ENCODE peak calls at places on chromosomes 7 and 10, in five cellular contexts. I is adipocyte; G is substantia nigra; C is AML-193; A is stimulated activated CD4-positive, alpha-beta T cell treated with anti-CD3 and anti-CD28 coated beads, Interleukin-2, amount 100 ng/mL, for 4 hours. T is an unnamed sample.

GRCh38 chr10:3139135-3139910 is 33.3 kb downstream of the PITRM1 start:
- DNase-seq in I (no peak), G (no peak), C (no peak), A (no peak), T (no peak)

GRCh38 chr10:77635402-77636227 is 2.0 kb downstream of the KCNMA1 start:
- DNase-seq in I (peak), G (no peak), C (no peak), A (no peak), T (no peak)

GRCh38 chr7:80017101-80017500 is 117.5 kb upstream of the GNAI1 start:
- DNase-seq in I (no peak), G (no peak), C (no peak), A (no peak), T (no peak)

GRCh38 chr10:97333601-97334369 is 744 bp downstream of the FRAT2 start:
- DNase-seq in I (peak), G (no peak), C (peak), A (no peak), T (peak)

GRCh38 chr7:12839508-12840153 is 152.2 kb downstream of the ARL4A start:
- DNase-seq in I (no peak), G (no peak), C (no peak), A (no peak), T (no peak)

GRCh38 chr10:77546048-77546447 is 91.6 kb downstream of the KCNMA1 start:
- DNase-seq in I (no peak), G (no peak), C (no peak), A (no peak), T (no peak)

GRCh38 chr7:12517451-12517850 is 53.1 kb upstream of the SCIN start:
- DNase-seq in I (no peak), G (no peak), C (no peak), A (no peak), T (no peak)

GRCh38 chr10:3500408-3500856 is 284.6 kb downstream of the KLF6 start:
- DNase-seq in I (peak), G (peak), C (no peak), A (no peak), T (no peak)

GRCh38 chr10:43623351-43623750 is 17.1 kb downstream of the ZNF485 start:
- DNase-seq in I (peak), G (no peak), C (peak), A (no peak), T (peak)

GRCh38 chr10:91307489-91307888 is 87.0 kb downstream of the PCGF5 start:
- DNase-seq in I (no peak), G (no peak), C (no peak), A (no peak), T (no peak)

GRCh38 chr7:101684980-101685323 is 55.9 kb upstream of the MYL10 start:
- DNase-seq in I (no peak), G (no peak), C (no peak), A (no peak), T (no peak)

GRCh38 chr7:114658188-114658587 is 243.6 kb downstream of the FOXP2 start:
- DNase-seq in I (no peak), G (no peak), C (no peak), A (no peak), T (no peak)

GRCh38 chr10:122588381-122588780 is 27.8 kb downstream of the DMBT1 start:
- DNase-seq in I (no peak), G (no peak), C (no peak), A (no peak), T (no peak)

GRCh38 chr7:55964261-55964801 is at the start of gene NIPSNAP2:
- DNase-seq in I (peak), G (peak), C (peak), A (peak), T (peak)

GRCh38 chr7:139883814-139884213 is 54.8 kb downstream of the TBXAS1 start:
- DNase-seq in I (no peak), G (no peak), C (no peak), A (no peak), T (no peak)

GRCh38 chr10:126921974-126922525 is 16.8 kb downstream of the DOCK1 start:
- DNase-seq in I (peak), G (no peak), C (no peak), A (no peak), T (no peak)

GRCh38 chr10:84493951-84494848 is 165.8 kb downstream of the CCSER2 start:
- DNase-seq in I (peak), G (no peak), C (no peak), A (no peak), T (no peak)

GRCh38 chr10:92750788-92751533 is 61.2 kb downstream of the HHEX start:
- DNase-seq in I (peak), G (no peak), C (no peak), A (no peak), T (peak)

GRCh38 chr7:36526720-36527548 is 137.3 kb downstream of the ANLN start:
- DNase-seq in I (peak), G (no peak), C (no peak), A (no peak), T (peak)

GRCh38 chr10:62231371-62231770 is 37.3 kb downstream of the RTKN2 start:
- DNase-seq in I (peak), G (no peak), C (no peak), A (no peak), T (no peak)

GRCh38 chr7:34217972-34218371 is 312.6 kb downstream of the BMPER start:
- DNase-seq in I (no peak), G (no peak), C (no peak), A (no peak), T (no peak)

GRCh38 chr7:16916111-16916639 is 34.4 kb upstream of the AGR3 start:
- DNase-seq in I (peak), G (no peak), C (no peak), A (no peak), T (peak)

GRCh38 chr7:151343516-151343915 is 1.9 kb downstream of the NUB1 start:
- DNase-seq in I (no peak), G (no peak), C (no peak), A (no peak), T (no peak)

GRCh38 chr10:127850944-127851343 is 41.8 kb downstream of the CLRN3 start:
- DNase-seq in I (no peak), G (no peak), C (no peak), A (no peak), T (no peak)

GRCh38 chr10:58570307-58570723 is 57.6 kb downstream of the BICC1 start:
- DNase-seq in I (peak), G (no peak), C (no peak), A (no peak), T (peak)

GRCh38 chr7:79820387-79820786 is 314.2 kb upstream of the GNAI1 start:
- DNase-seq in I (no peak), G (no peak), C (no peak), A (no peak), T (no peak)

GRCh38 chr7:14761506-14762296 is 140.8 kb downstream of the DGKB start:
- DNase-seq in I (peak), G (no peak), C (no peak), A (no peak), T (no peak)

GRCh38 chr10:114045071-114045737 is 1.5 kb downstream of the ADRB1 start:
- DNase-seq in I (peak), G (no peak), C (no peak), A (no peak), T (no peak)

GRCh38 chr7:105654095-105654686 is 72.9 kb upstream of the EFCAB10 start:
- DNase-seq in I (no peak), G (no peak), C (no peak), A (no peak), T (no peak)

GRCh38 chr7:130219086-130219620 is 11.5 kb downstream of the SSMEM1 start:
- DNase-seq in I (no peak), G (no peak), C (no peak), A (no peak), T (no peak)

GRCh38 chr10:61791216-61791615 is 110.3 kb upstream of the ARID5B start:
- DNase-seq in I (peak), G (no peak), C (no peak), A (no peak), T (no peak)

GRCh38 chr7:107951172-107951787 is 51.7 kb downstream of the LAMB1 start:
- DNase-seq in I (no peak), G (no peak), C (no peak), A (no peak), T (no peak)

GRCh38 chr7:5495581-5496375 is 72.1 kb upstream of the TNRC18 start:
- DNase-seq in I (no peak), G (peak), C (no peak), A (no peak), T (no peak)

GRCh38 chr7:132609906-132610520 is 33.7 kb upstream of the PLXNA4 start:
- DNase-seq in I (no peak), G (no peak), C (no peak), A (no peak), T (no peak)

GRCh38 chr10:77770081-77770867 is 132.7 kb upstream of the KCNMA1 start:
- DNase-seq in I (no peak), G (no peak), C (no peak), A (no peak), T (no peak)

GRCh38 chr10:52216852-52217251 is 97.2 kb upstream of the DKK1 start:
- DNase-seq in I (peak), G (no peak), C (no peak), A (no peak), T (peak)

GRCh38 chr10:110020265-110020664 is 12.5 kb downstream of the ADD3 start:
- DNase-seq in I (no peak), G (no peak), C (no peak), A (no peak), T (no peak)

GRCh38 chr10:71239946-71240795 is 27.8 kb downstream of the UNC5B start:
- DNase-seq in I (no peak), G (no peak), C (no peak), A (no peak), T (no peak)

GRCh38 chr7:96416599-96416998 is 94.7 kb upstream of the SLC25A13 start:
- DNase-seq in I (peak), G (no peak), C (no peak), A (no peak), T (no peak)

T was measured in MV-4-11.